ENCODE peak calls at places on chromosomes 4 and X, in five cellular contexts. G is colonic mucosa, C is iPS-NIHi11, U is dorsolateral prefrontal cortex, B is Right ventricle myocardium superior. J is an unnamed sample.

GRCh38 chrX:39759526-39760224 is 338.1 kb downstream of the BCOR start:
- DNase-seq in G (no peak), C (peak), U (peak), B (peak), J (peak)

GRCh38 chr4:37981844-37982720 is 21.9 kb downstream of the PTTG2 start:
- DNase-seq in G (no peak), C (no peak), U (no peak), B (no peak), J (no peak)

GRCh38 chr4:100075056-100075455 is 115.2 kb downstream of the DDIT4L start:
- DNase-seq in G (no peak), C (no peak), U (no peak), B (no peak), J (no peak)

GRCh38 chr4:8760561-8760960 is 111.1 kb downstream of the HMX1 start:
- DNase-seq in G (no peak), C (no peak), U (peak), B (peak), J (peak)

GRCh38 chr4:137510866-137511265 is 21.4 kb downstream of the PCDH18 start:
- DNase-seq in G (no peak), C (peak), U (no peak), B (no peak), J (no peak)

GRCh38 chr4:185582651-185583400 is 47.5 kb upstream of the PDLIM3 start:
- DNase-seq in G (no peak), C (no peak), U (no peak), B (no peak), J (peak)

GRCh38 chr4:113971706-113972360 is 7.6 kb downstream of the ARSJ start:
- DNase-seq in G (no peak), C (no peak), U (no peak), B (no peak), J (no peak)

GRCh38 chr4:821181-821591 is 4.7 kb downstream of the CPLX1 start:
- DNase-seq in G (no peak), C (no peak), U (no peak), B (no peak), J (no peak)

GRCh38 chr4:22778547-22779163 is 85.9 kb downstream of the GBA3 start:
- DNase-seq in G (no peak), C (no peak), U (no peak), B (peak), J (peak)

GRCh38 chr4:121050251-121050650 is 22.1 kb downstream of the NDNF start:
- DNase-seq in G (no peak), C (no peak), U (no peak), B (no peak), J (no peak)

J was measured in left ventricle myocardium superior.